ENCODE peak calls at places on chromosome 22, in seven cellular contexts. B is OCI-LY7, N is endodermal cell, W is right atrium auricular region, L is K562, F is heart left ventricle, T is heart right ventricle. P is an unnamed sample.

GRCh38 chr22:37263966-37264887 is 18.1 kb upstream of the CYTH4 start:
- DNase-seq in T (no peak), N (peak), L (no peak), W (no peak), F (no peak), B (no peak), P (no peak)

GRCh38 chr22:43209523-43209890 is 22.6 kb upstream of the TTLL12 start:
- DNase-seq in B (no peak), N (no peak), F (no peak), W (no peak), L (no peak), T (no peak), P (no peak)

GRCh38 chr22:46114518-46115387 is 35.6 kb upstream of the PPARA start:
- DNase-seq in B (no peak), F (no peak), T (no peak), L (no peak), W (no peak), N (no peak), P (no peak)

GRCh38 chr22:38097557-38098409 is 12.7 kb downstream of the BAIAP2L2 start:
- DNase-seq in T (no peak), N (peak), B (no peak), W (no peak), F (no peak), L (peak), P (no peak)

GRCh38 chr22:38240734-38241252 is 32.0 kb downstream of the TMEM184B start:
- DNase-seq in B (no peak), F (no peak), W (no peak), L (peak), N (peak), T (no peak), P (peak)

GRCh38 chr22:49780281-49780991 is 47.2 kb downstream of the BRD1 start:
- DNase-seq in W (no peak), F (no peak), T (no peak), B (no peak), N (no peak), L (no peak), P (no peak)

GRCh38 chr22:46362934-46363515 is 27.5 kb downstream of the TRMU start:
- DNase-seq in F (no peak), W (no peak), T (no peak), B (no peak), N (no peak), L (no peak), P (no peak)

GRCh38 chr22:18063311-18063710 is 14.5 kb upstream of the PEX26 start:
- DNase-seq in N (no peak), B (no peak), W (no peak), T (no peak), F (no peak), L (no peak), P (peak)

GRCh38 chr22:17313591-17313990 is 55.7 kb upstream of the CECR2 start:
- DNase-seq in N (no peak), T (no peak), F (no peak), B (no peak), W (no peak), L (no peak), P (no peak)

GRCh38 chr22:43101306-43101705 is 9.2 kb upstream of the BIK start:
- DNase-seq in W (peak), L (peak), B (no peak), T (peak), F (peak), N (no peak), P (no peak)

GRCh38 chr22:48741540-48741939 is 1086.1 kb downstream of the BRD1 start:
- DNase-seq in L (no peak), T (no peak), B (no peak), W (no peak), F (peak), N (no peak), P (no peak)

GRCh38 chr22:27795053-27795452 is 6.5 kb downstream of the MN1 start:
- DNase-seq in W (no peak), N (no peak), L (no peak), T (no peak), B (no peak), F (no peak), P (no peak)

GRCh38 chr22:37943471-37944198 is 9.8 kb downstream of the C22orf23 start:
- DNase-seq in F (no peak), N (no peak), T (no peak), L (no peak), B (no peak), W (no peak), P (no peak)

GRCh38 chr22:23574371-23574811 is 5.7 kb downstream of the IGLL1 start:
- DNase-seq in B (no peak), F (no peak), W (no peak), T (no peak), N (peak), L (no peak), P (no peak)

GRCh38 chr22:38180841-38181452 is 683 bp downstream of the PLA2G6 start:
- DNase-seq in T (no peak), N (peak), B (peak), F (peak), W (no peak), L (peak), P (no peak)

GRCh38 chr22:28237092-28237491 is 318.0 kb upstream of the PITPNB start:
- DNase-seq in N (no peak), W (no peak), T (no peak), F (no peak), L (no peak), B (no peak), P (no peak)

GRCh38 chr22:31347251-31348008 is 1.3 kb upstream of the PATZ1 start:
- DNase-seq in F (peak), T (peak), L (no peak), W (no peak), B (peak), N (peak), P (no peak)

GRCh38 chr22:49959782-49960158 is 802 bp upstream of the PIM3 start:
- DNase-seq in W (no peak), L (no peak), F (no peak), T (peak), N (no peak), B (no peak), P (no peak)

GRCh38 chr22:49092751-49093150 is 734.9 kb downstream of the BRD1 start:
- DNase-seq in F (no peak), W (no peak), B (no peak), T (no peak), L (no peak), N (no peak), P (no peak)

GRCh38 chr22:30717331-30717921 is 22.8 kb downstream of the OSBP2 start:
- DNase-seq in F (no peak), L (no peak), W (no peak), B (no peak), T (no peak), N (no peak), P (peak)

GRCh38 chr22:42877158-42877557 is 20.1 kb upstream of the ARFGAP3 start:
- DNase-seq in T (no peak), F (no peak), L (no peak), W (no peak), B (no peak), N (no peak), P (no peak)

GRCh38 chr22:47548953-47549740 is 786.7 kb downstream of the TBC1D22A start:
- DNase-seq in T (no peak), L (no peak), N (no peak), B (no peak), F (no peak), W (peak), P (no peak)

GRCh38 chr22:44567846-44568493 is 69.9 kb upstream of the RTL6 start:
- DNase-seq in L (no peak), B (peak), N (peak), F (no peak), W (no peak), T (no peak), P (no peak)

GRCh38 chr22:19523240-19524169 is 705 bp downstream of the CLDN5 start:
- DNase-seq in F (no peak), T (no peak), B (no peak), L (no peak), N (peak), W (no peak), P (no peak)

GRCh38 chr22:47345025-47345424 is 582.6 kb downstream of the TBC1D22A start:
- DNase-seq in F (no peak), T (no peak), W (no peak), B (no peak), N (no peak), L (no peak), P (no peak)

GRCh38 chr22:30876221-30876751 is 92.3 kb downstream of the MORC2 start:
- DNase-seq in B (no peak), N (peak), W (no peak), L (no peak), T (peak), F (no peak), P (no peak)

GRCh38 chr22:21855715-21856114 is 11.7 kb downstream of the MAPK1 start:
- DNase-seq in T (no peak), L (peak), F (no peak), W (no peak), N (no peak), B (no peak), P (no peak)

GRCh38 chr22:33747576-33748180 is 172.6 kb downstream of the LARGE1 start:
- DNase-seq in W (no peak), F (no peak), N (no peak), T (no peak), B (peak), L (no peak), P (no peak)

GRCh38 chr22:20938272-20938671 is 21.1 kb downstream of the CRKL start:
- DNase-seq in B (no peak), F (no peak), T (no peak), L (no peak), N (no peak), W (no peak), P (no peak)

GRCh38 chr22:50577987-50578775 is at the start of gene CPT1B:
- DNase-seq in T (peak), W (no peak), B (no peak), F (peak), L (no peak), N (no peak), P (no peak)

GRCh38 chr22:43566021-43566420 is 154.2 kb downstream of the MPPED1 start:
- DNase-seq in B (no peak), W (no peak), F (no peak), T (no peak), N (no peak), L (no peak), P (no peak)

GRCh38 chr22:45885941-45886395 is 91.0 kb downstream of the WNT7B start:
- DNase-seq in W (no peak), B (no peak), L (no peak), N (peak), T (no peak), F (no peak), P (no peak)

GRCh38 chr22:50620861-50621490 is 7.0 kb downstream of the ARSA start:
- DNase-seq in L (no peak), F (no peak), W (no peak), B (peak), T (peak), N (no peak), P (no peak)

GRCh38 chr22:48954781-48955311 is 872.8 kb downstream of the BRD1 start:
- DNase-seq in B (no peak), L (no peak), W (peak), N (peak), F (no peak), T (no peak), P (no peak)

GRCh38 chr22:37161442-37161841 is 11.7 kb upstream of the IL2RB start:
- DNase-seq in W (no peak), T (no peak), N (no peak), L (peak), B (peak), F (no peak), P (peak)

GRCh38 chr22:33697640-33698039 is 222.6 kb downstream of the LARGE1 start:
- DNase-seq in L (no peak), N (no peak), W (no peak), F (no peak), T (no peak), B (no peak), P (no peak)

GRCh38 chr22:23833911-23834317 is 4.9 kb downstream of the DERL3 start:
- DNase-seq in N (no peak), L (no peak), W (no peak), B (no peak), F (no peak), T (peak), P (no peak)

GRCh38 chr22:45491841-45492240 is 10.8 kb upstream of the FBLN1 start:
- DNase-seq in W (no peak), T (no peak), B (no peak), N (no peak), F (no peak), L (no peak), P (no peak)

GRCh38 chr22:19143967-19144400 is 467 bp downstream of the ESS2 start:
- DNase-seq in W (no peak), B (peak), T (no peak), L (peak), F (no peak), N (no peak), P (no peak)

GRCh38 chr22:41567452-41567768 is 6.6 kb downstream of the CSDC2 start:
- DNase-seq in T (no peak), N (no peak), B (no peak), W (no peak), L (no peak), F (no peak), P (no peak)

GRCh38 chr22:41563051-41563711 is 2.4 kb downstream of the CSDC2 start:
- DNase-seq in T (no peak), F (no peak), W (no peak), L (peak), B (no peak), N (peak), P (no peak)

GRCh38 chr22:41562461-41562860 is 1.7 kb downstream of the CSDC2 start:
- DNase-seq in F (no peak), N (peak), B (no peak), L (no peak), T (no peak), W (no peak), P (no peak)

GRCh38 chr22:41564563-41564962 is 3.8 kb downstream of the CSDC2 start:
- DNase-seq in F (no peak), B (no peak), L (no peak), W (no peak), N (no peak), T (no peak), P (no peak)

DNA sequence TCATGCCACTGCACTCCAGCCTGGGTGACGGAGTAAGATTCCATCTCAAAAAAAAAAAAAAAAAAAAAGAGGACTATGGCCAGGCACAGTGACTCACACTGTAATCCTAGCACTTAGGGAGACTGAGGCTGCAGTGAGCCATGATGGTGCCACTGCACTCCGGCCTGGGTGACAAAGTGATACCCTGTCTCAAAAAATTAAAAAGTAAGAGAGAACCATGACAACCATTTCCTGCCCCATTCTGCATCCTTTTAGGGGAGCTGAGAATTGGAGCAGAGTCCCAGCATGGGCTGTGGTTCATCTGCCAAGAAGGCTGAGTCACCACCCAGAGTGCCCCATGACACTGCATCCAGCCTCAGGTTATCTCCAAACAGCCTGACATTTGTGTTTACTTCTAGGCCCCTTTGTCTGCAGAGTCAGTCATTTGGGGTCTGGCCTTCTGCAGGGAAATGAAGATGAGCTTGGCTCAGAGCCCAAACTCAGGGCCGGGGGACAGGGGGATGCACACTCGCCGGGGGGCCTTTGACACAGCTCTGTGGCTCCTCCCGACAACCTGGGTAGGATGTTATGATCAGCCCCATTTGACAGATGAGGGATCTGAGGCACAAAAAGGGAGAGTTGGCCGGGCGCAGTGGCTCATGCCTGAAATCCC is 4.7 kb downstream of the CSDC2 start:
- DNase-seq in L (peak), B (no peak), F (peak), N (peak), W (no peak), T (no peak), P (peak)
- H3K27ac ChIP-seq in L (peak), B (no peak), F (no peak), N (no peak), W (peak), T (peak), P (no peak)

GRCh38 chr22:29270475-29271271 is 2.6 kb downstream of the EWSR1 start:
- DNase-seq in T (no peak), F (no peak), L (no peak), B (peak), N (no peak), W (peak), P (no peak)

GRCh38 chr22:29267858-29268510 is at the start of the genes EWSR1 and RHBDD3:
- DNase-seq in B (peak), L (peak), N (peak), T (peak), W (peak), F (peak), P (peak)

GRCh38 chr22:29268511-29269229 is 602 bp downstream of the EWSR1 start:
- DNase-seq in F (peak), B (peak), L (peak), T (peak), N (peak), W (peak), P (no peak)

GRCh38 chr22:29269230-29269604 is 1.1 kb downstream of the EWSR1 start:
- DNase-seq in N (no peak), F (no peak), W (peak), L (no peak), T (no peak), B (peak), P (no peak)

GRCh38 chr22:29269731-29270474 is 1.8 kb downstream of the EWSR1 start:
- DNase-seq in T (no peak), W (no peak), N (no peak), F (no peak), B (peak), L (no peak), P (peak)
- H3K27ac ChIP-seq in T (no peak), W (peak), N (no peak), F (no peak), B (peak), L (peak), P (peak)

GRCh38 chr22:39396797-39397195 is 2.8 kb upstream of the TAB1 start:
- DNase-seq in B (no peak), F (no peak), L (no peak), T (no peak), W (no peak), N (no peak), P (no peak)
- H3K27ac ChIP-seq in B (no peak), F (no peak), L (peak), T (no peak), W (no peak), N (no peak), P (no peak)

DNA sequence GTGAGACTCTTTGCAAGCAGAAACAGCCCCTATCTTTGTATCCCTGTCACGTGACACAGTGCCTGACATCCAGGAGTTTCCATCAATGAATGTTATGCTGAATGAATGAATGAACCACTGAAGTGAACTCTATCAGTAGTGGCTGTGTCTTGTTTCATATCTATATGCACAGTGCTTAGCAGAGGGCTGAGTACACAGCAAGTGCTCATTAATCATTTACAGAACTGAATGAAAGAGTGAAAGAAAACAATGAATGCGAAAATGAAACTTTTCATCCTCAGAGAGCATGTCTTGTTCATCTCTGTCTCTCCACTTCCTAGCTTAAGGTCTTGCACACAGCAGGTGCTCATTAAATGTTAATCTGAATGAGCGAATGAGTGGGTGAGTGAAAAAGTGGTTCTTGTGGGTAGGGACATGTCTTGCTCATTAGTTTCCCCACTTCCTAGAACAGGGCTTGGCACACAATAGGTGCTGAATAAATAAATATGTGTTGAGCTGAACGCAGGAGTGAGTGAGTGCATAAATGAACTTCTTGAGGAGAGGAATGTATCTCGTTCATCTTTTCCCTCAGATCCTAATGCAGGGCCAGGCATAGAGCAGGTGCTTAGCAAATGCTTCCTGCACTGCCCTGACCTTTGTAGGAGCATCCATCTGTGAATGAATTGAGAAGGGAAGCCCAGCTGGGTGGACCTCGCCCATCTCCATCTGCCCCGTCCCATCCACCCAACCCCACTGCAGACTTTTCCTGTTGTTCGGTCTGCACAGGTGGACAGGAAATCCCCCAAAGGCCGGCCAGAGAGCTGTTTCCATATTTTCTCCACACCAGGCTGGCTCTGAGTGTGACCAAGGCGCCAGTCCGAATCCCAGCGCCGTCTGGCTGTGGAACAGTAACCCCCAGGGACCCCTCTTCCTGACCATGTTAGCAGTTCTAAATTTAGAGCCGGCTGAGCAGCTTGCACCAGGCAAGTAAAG is 113.4 kb upstream of the CRYBB3 start:
- DNase-seq in N (no peak), W (peak), F (peak), L (no peak), B (peak), T (peak), P (no peak)
- H3K27ac ChIP-seq in N (no peak), W (peak), F (no peak), L (no peak), B (no peak), T (peak), P (no peak)

DNA sequence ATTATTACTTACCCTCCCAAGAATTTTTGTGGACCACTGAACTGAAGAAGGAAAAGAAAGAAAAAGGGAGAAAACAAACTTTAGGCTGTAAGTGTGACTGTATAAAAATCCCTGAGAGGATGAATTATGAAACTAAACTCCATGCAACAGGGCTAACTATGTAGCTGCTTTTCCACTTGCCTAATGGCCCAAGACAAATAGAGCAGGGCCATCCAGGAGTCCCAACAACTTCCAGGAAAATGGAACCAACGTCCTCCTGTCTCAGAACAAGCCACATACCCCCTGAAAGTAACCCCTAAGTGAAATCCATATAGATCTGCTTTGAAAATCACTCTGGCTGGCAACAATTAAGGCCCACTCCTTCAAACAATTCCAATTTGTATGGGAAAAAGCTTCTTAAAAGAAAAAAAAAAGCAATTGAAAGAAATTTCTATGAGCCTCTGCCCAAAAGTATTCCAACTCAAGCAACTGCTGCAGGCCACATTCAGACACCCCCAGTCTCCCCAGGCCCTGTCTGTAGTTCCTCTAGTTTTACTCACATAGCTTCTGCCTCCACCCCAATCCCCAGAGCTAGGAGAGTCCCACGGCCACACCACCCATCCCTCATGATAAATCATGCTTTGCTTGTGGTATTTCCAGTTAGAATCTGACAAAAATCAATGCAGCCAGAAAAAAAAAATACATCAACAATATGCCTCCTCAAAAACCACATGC is 12.7 kb downstream of the RBFOX2 start:
- DNase-seq in T (no peak), F (no peak), L (no peak), B (peak), N (no peak), W (no peak), P (no peak)
- H3K27ac ChIP-seq in T (no peak), F (no peak), L (no peak), B (peak), N (no peak), W (peak), P (no peak)

P was measured in foreskin keratinocyte.